ENCODE peak calls at places on chromosomes 3 and 15, in six cellular contexts. One of them, this sample, is unnamed.

GRCh38 chr15:75024102-75024636 is 779 bp downstream of the PPCDC start:
- DNase-seq in HCT116: no peak
- DNase-seq in breast epithelium: no peak
- DNase-seq in K562: no peak
- DNase-seq in transverse colon: no peak
- DNase-seq in endothelial cell of umbilical vein: peak
- DNase-seq in this sample: no peak

GRCh38 chr15:70775160-70775559 is 11.8 kb upstream of the UACA start:
- DNase-seq in K562: no peak
- DNase-seq in endothelial cell of umbilical vein: peak
- DNase-seq in transverse colon: no peak
- DNase-seq in HCT116: no peak
- DNase-seq in breast epithelium: no peak
- DNase-seq in this sample: no peak

GRCh38 chr3:143226678-143227291 is 107.2 kb downstream of the CHST2 start:
- DNase-seq in HCT116: no peak
- DNase-seq in breast epithelium: no peak
- DNase-seq in transverse colon: peak
- DNase-seq in K562: no peak
- DNase-seq in endothelial cell of umbilical vein: no peak
- DNase-seq in this sample: no peak

GRCh38 chr3:152071924-152072323 is 196.8 kb upstream of the MBNL1 start:
- DNase-seq in endothelial cell of umbilical vein: peak
- DNase-seq in breast epithelium: no peak
- DNase-seq in K562: no peak
- DNase-seq in transverse colon: no peak
- DNase-seq in HCT116: peak
- DNase-seq in this sample: no peak

GRCh38 chr3:62097121-62097520 is 276.2 kb downstream of the FEZF2 start:
- DNase-seq in breast epithelium: peak
- DNase-seq in endothelial cell of umbilical vein: no peak
- DNase-seq in HCT116: no peak
- DNase-seq in transverse colon: no peak
- DNase-seq in K562: no peak
- DNase-seq in this sample: no peak

GRCh38 chr3:35721628-35722027 is 82.3 kb downstream of the ARPP21 start:
- DNase-seq in endothelial cell of umbilical vein: no peak
- DNase-seq in K562: no peak
- DNase-seq in breast epithelium: no peak
- DNase-seq in transverse colon: no peak
- DNase-seq in HCT116: no peak
- DNase-seq in this sample: no peak

GRCh38 chr15:50166216-50166615 is 15.8 kb upstream of the SLC27A2 start:
- DNase-seq in K562: no peak
- DNase-seq in endothelial cell of umbilical vein: peak
- DNase-seq in HCT116: no peak
- DNase-seq in transverse colon: no peak
- DNase-seq in breast epithelium: no peak
- DNase-seq in this sample: no peak

GRCh38 chr3:94147039-94147438 is 84.2 kb downstream of the NSUN3 start:
- DNase-seq in K562: no peak
- DNase-seq in breast epithelium: no peak
- DNase-seq in HCT116: no peak
- DNase-seq in endothelial cell of umbilical vein: no peak
- DNase-seq in transverse colon: no peak
- DNase-seq in this sample: no peak

GRCh38 chr3:114144909-114145688 is 33.8 kb downstream of the DRD3 start:
- DNase-seq in K562: no peak
- DNase-seq in endothelial cell of umbilical vein: peak
- DNase-seq in HCT116: no peak
- DNase-seq in transverse colon: no peak
- DNase-seq in breast epithelium: no peak
- DNase-seq in this sample: peak

GRCh38 chr3:43155464-43156121 is 49.7 kb upstream of the POMGNT2 start:
- DNase-seq in K562: peak
- DNase-seq in breast epithelium: peak
- DNase-seq in endothelial cell of umbilical vein: peak
- DNase-seq in transverse colon: peak
- DNase-seq in HCT116: peak
- DNase-seq in this sample: peak
- TF ChIP-seq POLR2AphosphoS5 in K562: no peak
- TF ChIP-seq POLR2AphosphoS5 in breast epithelium: no peak
- TF ChIP-seq POLR2AphosphoS5 in endothelial cell of umbilical vein: no peak
- TF ChIP-seq POLR2AphosphoS5 in transverse colon: no peak
- TF ChIP-seq POLR2AphosphoS5 in HCT116: no peak
- TF ChIP-seq POLR2AphosphoS5 in this sample: peak

GRCh38 chr3:183636221-183637105 is 1.0 kb downstream of the KLHL24 start:
- DNase-seq in transverse colon: peak
- DNase-seq in HCT116: peak
- DNase-seq in K562: peak
- DNase-seq in endothelial cell of umbilical vein: peak
- DNase-seq in breast epithelium: peak
- DNase-seq in this sample: peak
- TF ChIP-seq POLR2A in transverse colon: peak
- TF ChIP-seq POLR2A in HCT116: peak
- TF ChIP-seq POLR2A in K562: peak
- TF ChIP-seq POLR2A in endothelial cell of umbilical vein: no peak
- TF ChIP-seq POLR2A in breast epithelium: peak
- TF ChIP-seq POLR2A in this sample: peak

GRCh38 chr15:29692527-29692926 is 129.7 kb downstream of the TJP1 start:
- DNase-seq in HCT116: no peak
- DNase-seq in breast epithelium: no peak
- DNase-seq in K562: no peak
- DNase-seq in endothelial cell of umbilical vein: no peak
- DNase-seq in transverse colon: no peak
- DNase-seq in this sample: no peak
- TF ChIP-seq CTCF in HCT116: peak
- TF ChIP-seq CTCF in breast epithelium: no peak
- TF ChIP-seq CTCF in K562: peak
- TF ChIP-seq CTCF in endothelial cell of umbilical vein: peak
- TF ChIP-seq CTCF in transverse colon: no peak
- TF ChIP-seq CTCF in this sample: no peak

DNA sequence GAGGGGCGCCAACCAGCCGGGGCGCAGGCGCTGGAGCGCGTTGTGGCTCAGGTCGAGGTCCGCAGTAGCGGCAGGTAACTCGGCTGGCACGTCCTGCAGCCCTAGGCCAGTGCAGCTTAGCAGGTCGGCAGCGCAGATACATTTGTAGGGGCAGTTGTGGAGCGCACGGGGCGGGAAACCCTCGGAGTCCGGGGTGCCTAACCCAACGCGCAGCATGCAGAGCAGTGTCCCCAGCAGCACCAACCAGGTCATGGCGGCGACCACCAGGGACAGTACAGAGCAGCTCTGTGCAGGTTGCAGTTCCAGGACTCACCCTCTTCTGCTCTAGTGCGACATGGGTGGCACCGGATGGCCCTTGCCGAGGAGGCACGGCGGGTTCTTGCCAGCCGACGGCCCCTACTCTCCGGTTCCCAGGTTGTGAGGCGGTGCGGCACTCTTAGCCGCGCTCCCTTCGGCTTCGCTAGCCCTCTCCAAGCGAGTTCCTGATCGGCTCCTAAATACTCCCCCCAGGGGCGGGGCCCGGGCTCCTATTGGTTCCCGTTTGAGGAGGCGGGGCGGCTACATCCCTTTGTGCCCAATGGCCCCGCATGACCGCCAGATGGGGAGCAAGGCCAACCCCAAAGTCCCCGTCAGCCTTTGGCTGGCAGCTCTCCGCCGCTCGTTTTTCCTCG is at the start of gene AMIGO3:
- DNase-seq in breast epithelium: peak
- DNase-seq in K562: peak
- DNase-seq in endothelial cell of umbilical vein: peak
- DNase-seq in transverse colon: peak
- DNase-seq in HCT116: peak
- DNase-seq in this sample: peak
- TF ChIP-seq POLR2AphosphoS5 in breast epithelium: no peak
- TF ChIP-seq POLR2AphosphoS5 in K562: no peak
- TF ChIP-seq POLR2AphosphoS5 in endothelial cell of umbilical vein: peak
- TF ChIP-seq POLR2AphosphoS5 in transverse colon: peak
- TF ChIP-seq POLR2AphosphoS5 in HCT116: peak
- TF ChIP-seq POLR2AphosphoS5 in this sample: peak

DNA sequence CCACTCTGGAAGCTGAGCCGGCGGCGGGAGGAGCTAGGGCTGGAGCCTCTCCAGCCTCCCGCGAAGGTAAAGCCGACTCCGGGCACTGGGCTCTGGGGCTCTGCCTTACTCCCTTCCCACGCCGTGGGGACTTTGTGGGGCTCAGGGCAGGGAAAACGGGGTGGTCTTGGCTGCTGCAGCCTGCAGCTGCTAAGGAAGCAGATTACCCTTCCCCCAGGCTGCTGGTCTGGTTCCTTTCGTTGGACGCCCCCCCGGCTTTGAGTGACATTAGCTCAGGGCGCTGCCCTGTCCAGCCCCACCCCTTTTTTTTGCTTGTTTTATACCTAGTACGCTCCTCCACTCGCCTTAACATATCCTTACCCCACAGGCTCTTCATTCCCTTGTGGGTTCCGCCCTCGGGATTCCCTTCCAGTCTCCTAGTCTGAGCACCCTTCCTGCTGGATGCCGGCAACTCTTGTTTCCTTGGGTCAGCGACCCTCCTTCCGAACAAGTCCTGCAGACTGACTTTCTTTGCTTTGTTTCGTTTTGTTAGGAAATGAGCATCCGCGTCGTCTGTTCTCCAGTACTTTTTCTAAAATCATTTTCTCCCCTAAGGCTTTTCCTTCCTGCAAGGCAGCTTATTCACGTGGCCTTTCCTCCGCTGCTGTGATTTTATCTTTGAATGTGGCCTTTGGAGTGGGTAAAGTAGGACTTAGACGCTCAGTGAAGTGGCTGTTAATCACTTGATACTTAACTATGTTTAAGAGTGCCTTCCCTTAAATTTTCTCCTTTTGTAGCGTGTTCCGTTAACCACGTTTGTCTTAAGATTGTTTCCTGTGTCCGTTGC is 606 bp downstream of the DNAJC13 start:
- DNase-seq in HCT116: no peak
- DNase-seq in endothelial cell of umbilical vein: peak
- DNase-seq in transverse colon: peak
- DNase-seq in breast epithelium: peak
- DNase-seq in K562: peak
- DNase-seq in this sample: peak
- TF ChIP-seq POLR2A in HCT116: no peak
- TF ChIP-seq POLR2A in endothelial cell of umbilical vein: peak
- TF ChIP-seq POLR2A in transverse colon: peak
- TF ChIP-seq POLR2A in breast epithelium: peak
- TF ChIP-seq POLR2A in K562: peak
- TF ChIP-seq POLR2A in this sample: no peak

GRCh38 chr15:77907824-77908751 is 169.4 kb downstream of the TBC1D2B start:
- DNase-seq in breast epithelium: no peak
- DNase-seq in endothelial cell of umbilical vein: no peak
- DNase-seq in K562: peak
- DNase-seq in transverse colon: peak
- DNase-seq in HCT116: peak
- DNase-seq in this sample: peak
- TF ChIP-seq CTCF in breast epithelium: no peak
- TF ChIP-seq CTCF in endothelial cell of umbilical vein: peak
- TF ChIP-seq CTCF in K562: peak
- TF ChIP-seq CTCF in transverse colon: peak
- TF ChIP-seq CTCF in HCT116: peak
- TF ChIP-seq CTCF in this sample: peak

GRCh38 chr3:4343258-4343657 is 40.1 kb downstream of the SETMAR start:
- DNase-seq in K562: no peak
- DNase-seq in endothelial cell of umbilical vein: no peak
- DNase-seq in breast epithelium: no peak
- DNase-seq in HCT116: no peak
- DNase-seq in transverse colon: no peak
- DNase-seq in this sample: no peak

GRCh38 chr3:4338751-4339150 is 35.6 kb downstream of the SETMAR start:
- DNase-seq in HCT116: no peak
- DNase-seq in endothelial cell of umbilical vein: no peak
- DNase-seq in K562: no peak
- DNase-seq in transverse colon: no peak
- DNase-seq in breast epithelium: no peak
- DNase-seq in this sample: no peak

GRCh38 chr3:4341336-4341675 is 38.1 kb downstream of the SETMAR start:
- DNase-seq in endothelial cell of umbilical vein: no peak
- DNase-seq in K562: no peak
- DNase-seq in breast epithelium: no peak
- DNase-seq in transverse colon: no peak
- DNase-seq in HCT116: no peak
- DNase-seq in this sample: no peak

GRCh38 chr3:4340077-4340410 is 36.9 kb downstream of the SETMAR start:
- DNase-seq in transverse colon: no peak
- DNase-seq in breast epithelium: no peak
- DNase-seq in K562: no peak
- DNase-seq in endothelial cell of umbilical vein: no peak
- DNase-seq in HCT116: no peak
- DNase-seq in this sample: no peak

GRCh38 chr3:4340411-4341335 is 37.5 kb downstream of the SETMAR start:
- DNase-seq in HCT116: no peak
- DNase-seq in transverse colon: no peak
- DNase-seq in endothelial cell of umbilical vein: peak
- DNase-seq in K562: no peak
- DNase-seq in breast epithelium: no peak
- DNase-seq in this sample: no peak
- TF ChIP-seq POLR2AphosphoS5 in HCT116: no peak
- TF ChIP-seq POLR2AphosphoS5 in transverse colon: no peak
- TF ChIP-seq POLR2AphosphoS5 in endothelial cell of umbilical vein: no peak
- TF ChIP-seq POLR2AphosphoS5 in K562: no peak
- TF ChIP-seq POLR2AphosphoS5 in breast epithelium: peak
- TF ChIP-seq POLR2AphosphoS5 in this sample: no peak